ENCODE peak calls at places on chromosomes 6 and 20, in ten cellular contexts. One of them, this sample, is unnamed.

GRCh38 chr20:43827940-43828562 is 86.6 kb upstream of the TOX2 start:
- DNase-seq in A549: no peak
- DNase-seq in putamen: no peak
- DNase-seq in substantia nigra: no peak
- DNase-seq in T1000: no peak
- DNase-seq in posterior vena cava: no peak
- DNase-seq in Calu3: no peak
- DNase-seq in GM20000: no peak
- DNase-seq in stimulated activated CD4-positive, alpha-beta T cell treated with anti-CD3 and anti-CD28 coated beads, Interleukin-15, amount 100 ng/mL, for 1 hour: no peak
- DNase-seq in endothelial cell: no peak
- DNase-seq in this sample: no peak

GRCh38 chr6:112372213-112372806 is 25.2 kb downstream of the RFPL4B start:
- DNase-seq in stimulated activated CD4-positive, alpha-beta T cell treated with anti-CD3 and anti-CD28 coated beads, Interleukin-15, amount 100 ng/mL, for 1 hour: no peak
- DNase-seq in endothelial cell: no peak
- DNase-seq in T1000: no peak
- DNase-seq in A549: peak
- DNase-seq in putamen: no peak
- DNase-seq in posterior vena cava: no peak
- DNase-seq in Calu3: no peak
- DNase-seq in substantia nigra: no peak
- DNase-seq in GM20000: no peak
- DNase-seq in this sample: no peak

GRCh38 chr6:84762941-84763396 is 1.4 kb downstream of the TBX18 start:
- DNase-seq in stimulated activated CD4-positive, alpha-beta T cell treated with anti-CD3 and anti-CD28 coated beads, Interleukin-15, amount 100 ng/mL, for 1 hour: no peak
- DNase-seq in A549: no peak
- DNase-seq in Calu3: peak
- DNase-seq in endothelial cell: peak
- DNase-seq in T1000: peak
- DNase-seq in substantia nigra: no peak
- DNase-seq in GM20000: no peak
- DNase-seq in posterior vena cava: peak
- DNase-seq in putamen: no peak
- DNase-seq in this sample: peak

GRCh38 chr20:38139919-38140753 is 24.9 kb downstream of the TGM2 start:
- DNase-seq in GM20000: no peak
- DNase-seq in stimulated activated CD4-positive, alpha-beta T cell treated with anti-CD3 and anti-CD28 coated beads, Interleukin-15, amount 100 ng/mL, for 1 hour: no peak
- DNase-seq in endothelial cell: no peak
- DNase-seq in A549: no peak
- DNase-seq in T1000: no peak
- DNase-seq in Calu3: no peak
- DNase-seq in posterior vena cava: peak
- DNase-seq in putamen: no peak
- DNase-seq in substantia nigra: no peak
- DNase-seq in this sample: no peak

GRCh38 chr20:46122516-46123481 is 4.7 kb downstream of the CD40 start:
- DNase-seq in T1000: no peak
- DNase-seq in GM20000: no peak
- DNase-seq in putamen: no peak
- DNase-seq in stimulated activated CD4-positive, alpha-beta T cell treated with anti-CD3 and anti-CD28 coated beads, Interleukin-15, amount 100 ng/mL, for 1 hour: no peak
- DNase-seq in substantia nigra: no peak
- DNase-seq in posterior vena cava: peak
- DNase-seq in Calu3: no peak
- DNase-seq in A549: no peak
- DNase-seq in endothelial cell: no peak
- DNase-seq in this sample: peak

GRCh38 chr6:23413327-23414203 is 712.5 kb upstream of the NRSN1 start:
- DNase-seq in A549: no peak
- DNase-seq in T1000: no peak
- DNase-seq in substantia nigra: no peak
- DNase-seq in GM20000: no peak
- DNase-seq in posterior vena cava: no peak
- DNase-seq in stimulated activated CD4-positive, alpha-beta T cell treated with anti-CD3 and anti-CD28 coated beads, Interleukin-15, amount 100 ng/mL, for 1 hour: no peak
- DNase-seq in endothelial cell: no peak
- DNase-seq in Calu3: no peak
- DNase-seq in putamen: no peak
- DNase-seq in this sample: no peak

GRCh38 chr6:2942916-2943563 is 28.3 kb downstream of the SERPINB6 start:
- DNase-seq in putamen: no peak
- DNase-seq in GM20000: no peak
- DNase-seq in endothelial cell: no peak
- DNase-seq in Calu3: no peak
- DNase-seq in substantia nigra: no peak
- DNase-seq in stimulated activated CD4-positive, alpha-beta T cell treated with anti-CD3 and anti-CD28 coated beads, Interleukin-15, amount 100 ng/mL, for 1 hour: no peak
- DNase-seq in T1000: no peak
- DNase-seq in A549: no peak
- DNase-seq in posterior vena cava: no peak
- DNase-seq in this sample: peak

GRCh38 chr20:17503501-17504325 is 27.5 kb downstream of the BFSP1 start:
- DNase-seq in putamen: no peak
- DNase-seq in A549: no peak
- DNase-seq in stimulated activated CD4-positive, alpha-beta T cell treated with anti-CD3 and anti-CD28 coated beads, Interleukin-15, amount 100 ng/mL, for 1 hour: no peak
- DNase-seq in posterior vena cava: no peak
- DNase-seq in T1000: no peak
- DNase-seq in substantia nigra: no peak
- DNase-seq in endothelial cell: no peak
- DNase-seq in Calu3: no peak
- DNase-seq in GM20000: no peak
- DNase-seq in this sample: no peak

GRCh38 chr6:148653138-148653776 is 93.6 kb upstream of the UST start:
- DNase-seq in Calu3: no peak
- DNase-seq in GM20000: no peak
- DNase-seq in posterior vena cava: no peak
- DNase-seq in endothelial cell: no peak
- DNase-seq in substantia nigra: no peak
- DNase-seq in stimulated activated CD4-positive, alpha-beta T cell treated with anti-CD3 and anti-CD28 coated beads, Interleukin-15, amount 100 ng/mL, for 1 hour: no peak
- DNase-seq in putamen: no peak
- DNase-seq in A549: no peak
- DNase-seq in T1000: no peak
- DNase-seq in this sample: no peak

GRCh38 chr6:118787746-118788419 is 106.1 kb upstream of the ASF1A start:
- DNase-seq in Calu3: no peak
- DNase-seq in substantia nigra: no peak
- DNase-seq in endothelial cell: no peak
- DNase-seq in A549: no peak
- DNase-seq in posterior vena cava: no peak
- DNase-seq in GM20000: no peak
- DNase-seq in stimulated activated CD4-positive, alpha-beta T cell treated with anti-CD3 and anti-CD28 coated beads, Interleukin-15, amount 100 ng/mL, for 1 hour: no peak
- DNase-seq in putamen: no peak
- DNase-seq in T1000: no peak
- DNase-seq in this sample: no peak

GRCh38 chr6:90650041-90650948 is 63.4 kb upstream of the MAP3K7 start:
- DNase-seq in stimulated activated CD4-positive, alpha-beta T cell treated with anti-CD3 and anti-CD28 coated beads, Interleukin-15, amount 100 ng/mL, for 1 hour: no peak
- DNase-seq in substantia nigra: no peak
- DNase-seq in A549: no peak
- DNase-seq in GM20000: no peak
- DNase-seq in T1000: no peak
- DNase-seq in posterior vena cava: no peak
- DNase-seq in putamen: no peak
- DNase-seq in endothelial cell: no peak
- DNase-seq in Calu3: no peak
- DNase-seq in this sample: no peak

GRCh38 chr6:16729183-16729696 is 32.0 kb downstream of the ATXN1 start:
- DNase-seq in stimulated activated CD4-positive, alpha-beta T cell treated with anti-CD3 and anti-CD28 coated beads, Interleukin-15, amount 100 ng/mL, for 1 hour: no peak
- DNase-seq in posterior vena cava: no peak
- DNase-seq in Calu3: no peak
- DNase-seq in GM20000: no peak
- DNase-seq in endothelial cell: no peak
- DNase-seq in T1000: no peak
- DNase-seq in A549: peak
- DNase-seq in substantia nigra: no peak
- DNase-seq in putamen: no peak
- DNase-seq in this sample: no peak

GRCh38 chr20:51002633-51003032 is 20.3 kb downstream of the KCNG1 start:
- DNase-seq in substantia nigra: no peak
- DNase-seq in putamen: no peak
- DNase-seq in Calu3: no peak
- DNase-seq in GM20000: no peak
- DNase-seq in A549: no peak
- DNase-seq in stimulated activated CD4-positive, alpha-beta T cell treated with anti-CD3 and anti-CD28 coated beads, Interleukin-15, amount 100 ng/mL, for 1 hour: no peak
- DNase-seq in endothelial cell: no peak
- DNase-seq in posterior vena cava: no peak
- DNase-seq in T1000: no peak
- DNase-seq in this sample: no peak

GRCh38 chr20:45229264-45230056 is 8.3 kb downstream of the SEMG2 start:
- DNase-seq in putamen: no peak
- DNase-seq in endothelial cell: peak
- DNase-seq in GM20000: peak
- DNase-seq in substantia nigra: no peak
- DNase-seq in Calu3: peak
- DNase-seq in T1000: no peak
- DNase-seq in stimulated activated CD4-positive, alpha-beta T cell treated with anti-CD3 and anti-CD28 coated beads, Interleukin-15, amount 100 ng/mL, for 1 hour: no peak
- DNase-seq in A549: peak
- DNase-seq in posterior vena cava: no peak
- DNase-seq in this sample: peak

GRCh38 chr6:126631343-126631742 is 291.4 kb downstream of the CENPW start:
- DNase-seq in GM20000: no peak
- DNase-seq in putamen: no peak
- DNase-seq in substantia nigra: no peak
- DNase-seq in T1000: no peak
- DNase-seq in A549: no peak
- DNase-seq in Calu3: no peak
- DNase-seq in posterior vena cava: no peak
- DNase-seq in endothelial cell: no peak
- DNase-seq in stimulated activated CD4-positive, alpha-beta T cell treated with anti-CD3 and anti-CD28 coated beads, Interleukin-15, amount 100 ng/mL, for 1 hour: no peak
- DNase-seq in this sample: no peak

GRCh38 chr20:57231951-57232428 is 34.5 kb downstream of the BMP7 start:
- DNase-seq in endothelial cell: no peak
- DNase-seq in T1000: no peak
- DNase-seq in posterior vena cava: no peak
- DNase-seq in A549: no peak
- DNase-seq in stimulated activated CD4-positive, alpha-beta T cell treated with anti-CD3 and anti-CD28 coated beads, Interleukin-15, amount 100 ng/mL, for 1 hour: no peak
- DNase-seq in GM20000: no peak
- DNase-seq in substantia nigra: no peak
- DNase-seq in Calu3: no peak
- DNase-seq in putamen: no peak
- DNase-seq in this sample: peak

GRCh38 chr6:72746276-72746675 is 124.4 kb downstream of the KCNQ5 start:
- DNase-seq in Calu3: no peak
- DNase-seq in putamen: no peak
- DNase-seq in T1000: no peak
- DNase-seq in endothelial cell: no peak
- DNase-seq in GM20000: no peak
- DNase-seq in posterior vena cava: no peak
- DNase-seq in A549: peak
- DNase-seq in stimulated activated CD4-positive, alpha-beta T cell treated with anti-CD3 and anti-CD28 coated beads, Interleukin-15, amount 100 ng/mL, for 1 hour: no peak
- DNase-seq in substantia nigra: no peak
- DNase-seq in this sample: no peak

GRCh38 chr6:106799008-106799952 is 169.9 kb downstream of the QRSL1 start:
- DNase-seq in GM20000: no peak
- DNase-seq in T1000: peak
- DNase-seq in Calu3: peak
- DNase-seq in A549: peak
- DNase-seq in substantia nigra: no peak
- DNase-seq in putamen: no peak
- DNase-seq in endothelial cell: no peak
- DNase-seq in posterior vena cava: no peak
- DNase-seq in stimulated activated CD4-positive, alpha-beta T cell treated with anti-CD3 and anti-CD28 coated beads, Interleukin-15, amount 100 ng/mL, for 1 hour: no peak
- DNase-seq in this sample: no peak

GRCh38 chr20:38152175-38153010 is 12.7 kb downstream of the TGM2 start:
- DNase-seq in T1000: peak
- DNase-seq in A549: peak
- DNase-seq in putamen: no peak
- DNase-seq in posterior vena cava: peak
- DNase-seq in endothelial cell: no peak
- DNase-seq in substantia nigra: no peak
- DNase-seq in stimulated activated CD4-positive, alpha-beta T cell treated with anti-CD3 and anti-CD28 coated beads, Interleukin-15, amount 100 ng/mL, for 1 hour: no peak
- DNase-seq in Calu3: peak
- DNase-seq in GM20000: peak
- DNase-seq in this sample: no peak

GRCh38 chr6:80363501-80363900 is 257.0 kb downstream of the BCKDHB start:
- DNase-seq in GM20000: no peak
- DNase-seq in posterior vena cava: no peak
- DNase-seq in endothelial cell: no peak
- DNase-seq in stimulated activated CD4-positive, alpha-beta T cell treated with anti-CD3 and anti-CD28 coated beads, Interleukin-15, amount 100 ng/mL, for 1 hour: no peak
- DNase-seq in Calu3: no peak
- DNase-seq in substantia nigra: no peak
- DNase-seq in A549: no peak
- DNase-seq in T1000: no peak
- DNase-seq in putamen: no peak
- DNase-seq in this sample: no peak

GRCh38 chr6:131917318-131917717 is 33.9 kb downstream of the CCN2 start:
- DNase-seq in endothelial cell: no peak
- DNase-seq in GM20000: no peak
- DNase-seq in posterior vena cava: no peak
- DNase-seq in stimulated activated CD4-positive, alpha-beta T cell treated with anti-CD3 and anti-CD28 coated beads, Interleukin-15, amount 100 ng/mL, for 1 hour: no peak
- DNase-seq in putamen: no peak
- DNase-seq in substantia nigra: no peak
- DNase-seq in T1000: no peak
- DNase-seq in A549: no peak
- DNase-seq in Calu3: no peak
- DNase-seq in this sample: no peak

GRCh38 chr6:145214570-145214969 is 520.8 kb downstream of the EPM2A start:
- DNase-seq in Calu3: peak
- DNase-seq in endothelial cell: peak
- DNase-seq in A549: peak
- DNase-seq in putamen: no peak
- DNase-seq in posterior vena cava: no peak
- DNase-seq in substantia nigra: no peak
- DNase-seq in T1000: no peak
- DNase-seq in GM20000: no peak
- DNase-seq in stimulated activated CD4-positive, alpha-beta T cell treated with anti-CD3 and anti-CD28 coated beads, Interleukin-15, amount 100 ng/mL, for 1 hour: no peak
- DNase-seq in this sample: peak

GRCh38 chr20:38196016-38196415 is 30.9 kb upstream of the TGM2 start:
- DNase-seq in A549: no peak
- DNase-seq in stimulated activated CD4-positive, alpha-beta T cell treated with anti-CD3 and anti-CD28 coated beads, Interleukin-15, amount 100 ng/mL, for 1 hour: no peak
- DNase-seq in endothelial cell: no peak
- DNase-seq in posterior vena cava: no peak
- DNase-seq in T1000: no peak
- DNase-seq in putamen: no peak
- DNase-seq in Calu3: no peak
- DNase-seq in substantia nigra: no peak
- DNase-seq in GM20000: no peak
- DNase-seq in this sample: no peak

GRCh38 chr6:18595774-18596528 is 208.8 kb downstream of the RNF144B start:
- DNase-seq in stimulated activated CD4-positive, alpha-beta T cell treated with anti-CD3 and anti-CD28 coated beads, Interleukin-15, amount 100 ng/mL, for 1 hour: no peak
- DNase-seq in A549: peak
- DNase-seq in Calu3: peak
- DNase-seq in posterior vena cava: no peak
- DNase-seq in putamen: peak
- DNase-seq in endothelial cell: peak
- DNase-seq in T1000: peak
- DNase-seq in substantia nigra: peak
- DNase-seq in GM20000: peak
- DNase-seq in this sample: peak

GRCh38 chr6:39997101-39997635 is 62.9 kb upstream of the MOCS1 start:
- DNase-seq in endothelial cell: no peak
- DNase-seq in GM20000: no peak
- DNase-seq in posterior vena cava: no peak
- DNase-seq in A549: no peak
- DNase-seq in putamen: no peak
- DNase-seq in stimulated activated CD4-positive, alpha-beta T cell treated with anti-CD3 and anti-CD28 coated beads, Interleukin-15, amount 100 ng/mL, for 1 hour: no peak
- DNase-seq in T1000: no peak
- DNase-seq in substantia nigra: no peak
- DNase-seq in Calu3: no peak
- DNase-seq in this sample: no peak

GRCh38 chr6:48567016-48567415 is 456.0 kb upstream of the PTCHD4 start:
- DNase-seq in putamen: no peak
- DNase-seq in GM20000: no peak
- DNase-seq in A549: no peak
- DNase-seq in T1000: no peak
- DNase-seq in posterior vena cava: no peak
- DNase-seq in endothelial cell: no peak
- DNase-seq in stimulated activated CD4-positive, alpha-beta T cell treated with anti-CD3 and anti-CD28 coated beads, Interleukin-15, amount 100 ng/mL, for 1 hour: no peak
- DNase-seq in substantia nigra: no peak
- DNase-seq in Calu3: no peak
- DNase-seq in this sample: no peak

GRCh38 chr6:19796452-19796851 is 40.7 kb upstream of the ID4 start:
- DNase-seq in GM20000: no peak
- DNase-seq in T1000: no peak
- DNase-seq in A549: no peak
- DNase-seq in stimulated activated CD4-positive, alpha-beta T cell treated with anti-CD3 and anti-CD28 coated beads, Interleukin-15, amount 100 ng/mL, for 1 hour: no peak
- DNase-seq in putamen: no peak
- DNase-seq in posterior vena cava: no peak
- DNase-seq in substantia nigra: no peak
- DNase-seq in Calu3: no peak
- DNase-seq in endothelial cell: no peak
- DNase-seq in this sample: no peak

GRCh38 chr6:42963855-42964605 is 3.5 kb downstream of the GNMT start:
- DNase-seq in putamen: no peak
- DNase-seq in GM20000: no peak
- DNase-seq in A549: peak
- DNase-seq in substantia nigra: no peak
- DNase-seq in Calu3: peak
- DNase-seq in endothelial cell: peak
- DNase-seq in stimulated activated CD4-positive, alpha-beta T cell treated with anti-CD3 and anti-CD28 coated beads, Interleukin-15, amount 100 ng/mL, for 1 hour: no peak
- DNase-seq in posterior vena cava: no peak
- DNase-seq in T1000: no peak
- DNase-seq in this sample: peak